ENCODE peak calls at places on chromosome 1, in five cellular contexts. U, Z, P, J and M are unnamed samples.

GRCh38 chr1:145956776-145957442 is 908 bp downstream of the LIX1L start:
- DNase-seq in U (peak), Z (no peak), P (no peak), J (peak), M (no peak)

GRCh38 chr1:10614377-10615225 is 139.9 kb downstream of the PEX14 start:
- DNase-seq in U (no peak), Z (no peak), P (peak), J (no peak), M (no peak)

GRCh38 chr1:214446772-214447556 is 104.4 kb downstream of the PTPN14 start:
- DNase-seq in U (peak), Z (no peak), P (peak), J (peak), M (peak)

GRCh38 chr1:169511339-169512028 is 25.7 kb upstream of the SLC19A2 start:
- DNase-seq in U (peak), Z (no peak), P (no peak), J (peak), M (peak)

GRCh38 chr1:161133220-161133740 is 813 bp upstream of the DEDD start:
- DNase-seq in U (peak), Z (no peak), P (no peak), J (peak), M (no peak)

GRCh38 chr1:209241481-209241880 is 342.0 kb upstream of the CAMK1G start:
- DNase-seq in U (peak), Z (no peak), P (no peak), J (no peak), M (no peak)

GRCh38 chr1:92736395-92736794 is 48.5 kb downstream of the EVI5 start:
- DNase-seq in U (peak), Z (no peak), P (no peak), J (no peak), M (peak)

GRCh38 chr1:65964123-65964522 is 171.4 kb downstream of the PDE4B start:
- DNase-seq in U (no peak), Z (no peak), P (no peak), J (no peak), M (no peak)

GRCh38 chr1:180386740-180387367 is 115.5 kb downstream of the ACBD6 start:
- DNase-seq in U (peak), Z (no peak), P (no peak), J (no peak), M (no peak)

GRCh38 chr1:61070054-61070453 is 12.3 kb upstream of the NFIA start:
- DNase-seq in U (no peak), Z (no peak), P (no peak), J (no peak), M (no peak)

GRCh38 chr1:156089704-156090103 is 7.4 kb upstream of the MEX3A start:
- DNase-seq in U (no peak), Z (no peak), P (no peak), J (no peak), M (no peak)

GRCh38 chr1:25683177-25683576 is 66.6 kb downstream of the MAN1C1 start:
- DNase-seq in U (no peak), Z (no peak), P (no peak), J (no peak), M (no peak)

GRCh38 chr1:29122987-29123870 is 474 bp downstream of the TMEM200B start:
- DNase-seq in U (peak), Z (peak), P (no peak), J (peak), M (no peak)

GRCh38 chr1:27428316-27429028 is 36.0 kb downstream of the GPR3 start:
- DNase-seq in U (no peak), Z (no peak), P (no peak), J (peak), M (peak)

GRCh38 chr1:245715291-245715701 is 560.5 kb downstream of the KIF26B start:
- DNase-seq in U (peak), Z (no peak), P (no peak), J (peak), M (peak)

GRCh38 chr1:183228650-183229220 is 42.7 kb downstream of the LAMC2 start:
- DNase-seq in U (no peak), Z (no peak), P (no peak), J (no peak), M (no peak)
- H4K91ac ChIP-seq in U (no peak), Z (no peak), P (no peak), J (peak), M (peak)

GRCh38 chr1:229101475-229101874 is 169.4 kb upstream of the RAB4A start:
- DNase-seq in U (no peak), Z (no peak), P (no peak), J (no peak), M (no peak)

GRCh38 chr1:229105109-229105508 is 165.8 kb upstream of the RAB4A start:
- DNase-seq in U (no peak), Z (no peak), P (no peak), J (no peak), M (no peak)

GRCh38 chr1:229104654-229105053 is 166.3 kb upstream of the RAB4A start:
- DNase-seq in U (no peak), Z (no peak), P (no peak), J (no peak), M (no peak)

GRCh38 chr1:229101011-229101410 is 169.9 kb upstream of the RAB4A start:
- DNase-seq in U (no peak), Z (no peak), P (no peak), J (no peak), M (peak)

GRCh38 chr1:229102741-229103480 is 168.0 kb upstream of the RAB4A start:
- DNase-seq in U (no peak), Z (no peak), P (peak), J (no peak), M (no peak)
- H4K91ac ChIP-seq in U (no peak), Z (no peak), P (no peak), J (no peak), M (peak)

DNA sequence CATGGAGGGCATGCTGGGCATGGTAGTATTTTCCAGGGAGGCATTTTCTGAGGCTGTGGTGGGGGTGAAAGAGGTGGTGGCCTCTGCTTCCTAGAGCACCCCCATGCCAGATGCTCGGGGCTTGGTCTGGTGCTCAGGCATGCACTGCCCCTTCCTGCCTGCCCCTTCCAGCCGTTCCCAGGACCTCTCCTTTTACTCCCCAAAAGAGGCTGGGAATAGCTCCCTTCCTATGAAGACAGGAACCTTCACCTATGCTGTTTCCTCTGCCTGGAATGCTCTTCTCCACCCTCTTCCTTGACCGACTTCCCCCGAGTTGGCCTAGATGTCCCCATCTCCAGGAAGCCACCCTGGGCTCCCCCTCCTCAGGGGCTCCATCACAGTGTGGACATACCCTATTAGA is 9.1 kb downstream of the EDN2 start:
- DNase-seq in U (no peak), Z (no peak), P (no peak), J (no peak), M (no peak)
- H4K91ac ChIP-seq in U (no peak), Z (no peak), P (no peak), J (no peak), M (peak)

DNA sequence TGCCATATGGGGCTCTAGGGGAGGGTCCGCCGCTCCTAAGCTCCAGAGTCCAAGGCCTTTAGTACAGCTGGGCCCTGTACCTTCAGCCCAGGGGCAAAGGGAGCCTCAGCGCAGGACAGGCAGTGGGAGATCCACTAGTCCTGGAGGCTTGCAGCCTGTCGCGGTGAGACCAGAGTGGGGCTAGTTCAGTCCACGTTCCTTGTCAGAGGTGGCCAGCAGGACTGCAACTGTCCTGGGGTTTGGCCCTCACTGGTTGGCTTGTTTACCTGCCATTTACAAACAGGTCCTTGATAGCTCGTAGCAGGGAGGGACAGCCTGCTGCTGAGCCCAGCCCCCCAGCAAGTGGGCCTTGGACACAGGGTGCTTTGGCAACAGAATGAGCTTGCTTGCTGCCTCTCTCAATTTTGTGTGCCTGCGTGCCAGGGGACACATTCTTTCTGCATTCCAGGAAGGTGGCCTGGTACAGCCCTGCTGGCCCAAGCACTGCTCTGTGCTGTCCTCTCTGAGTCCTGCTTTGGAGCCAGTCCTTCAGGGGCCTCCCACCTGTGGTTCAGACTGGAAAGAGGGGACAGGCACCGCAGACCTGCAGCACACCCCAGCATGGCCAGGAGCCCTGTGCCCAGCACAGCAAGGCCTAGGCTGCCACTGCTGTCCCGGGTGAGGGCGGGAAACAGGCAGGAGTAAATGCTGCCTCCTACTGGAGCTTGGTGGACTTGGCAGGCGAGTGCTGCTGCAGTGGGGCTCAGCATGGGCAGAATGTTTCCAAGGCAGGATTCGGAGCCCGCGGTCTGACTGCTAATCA is 15.2 kb downstream of the H6PD start:
- DNase-seq in U (peak), Z (peak), P (peak), J (no peak), M (no peak)
- H4K91ac ChIP-seq in U (no peak), Z (peak), P (peak), J (no peak), M (no peak)

DNA sequence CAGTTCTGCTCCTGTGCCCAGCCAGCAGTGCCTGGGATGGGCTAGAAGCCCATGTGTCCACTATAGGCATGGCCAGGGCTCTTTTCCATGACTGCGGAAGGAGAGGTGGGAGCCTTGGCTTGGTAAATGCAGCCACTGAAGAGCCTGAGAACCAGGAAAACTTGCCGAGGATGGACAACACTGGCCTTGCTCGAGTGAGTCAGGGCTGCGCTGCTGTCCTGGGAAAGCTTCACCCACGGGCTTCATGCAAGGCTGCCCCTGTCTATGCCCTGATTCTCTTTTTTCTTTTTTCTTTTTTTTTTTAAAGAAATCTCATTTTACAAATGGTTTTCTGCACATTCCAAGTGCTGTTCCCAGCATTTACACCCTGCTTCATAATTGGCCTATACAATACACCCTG is 156.5 kb downstream of the CAMTA1 start:
- DNase-seq in U (no peak), Z (no peak), P (no peak), J (no peak), M (no peak)
- H4K91ac ChIP-seq in U (no peak), Z (no peak), P (no peak), J (no peak), M (no peak)

GRCh38 chr1:119032986-119033385 is 44.8 kb upstream of the TBX15 start:
- DNase-seq in U (no peak), Z (no peak), P (no peak), J (no peak), M (peak)
- H4K91ac ChIP-seq in U (no peak), Z (no peak), P (no peak), J (no peak), M (no peak)

GRCh38 chr1:205972491-205973168 is 29.4 kb upstream of the SLC26A9 start:
- DNase-seq in U (no peak), Z (no peak), P (no peak), J (no peak), M (no peak)
- H4K91ac ChIP-seq in U (no peak), Z (peak), P (no peak), J (no peak), M (no peak)